ENCODE peak calls at places on chromosome 4, in ten cellular contexts. J, I, K, X, U, M, T, Z, P and E are unnamed samples.

GRCh38 chr4:152935661-152936445 is at the start of gene FHDC1:
- DNase-seq in J (peak), I (no peak), K (peak), X (peak), U (peak), M (no peak), T (no peak), Z (peak), P (no peak), E (no peak)

GRCh38 chr4:139568206-139568969 is 12.4 kb upstream of the SETD7 start:
- DNase-seq in J (no peak), I (no peak), K (no peak), X (no peak), U (peak), M (no peak), T (no peak), Z (no peak), P (no peak), E (no peak)

GRCh38 chr4:57023104-57023503 is 44.4 kb downstream of the POLR2B start:
- DNase-seq in J (no peak), I (no peak), K (no peak), X (no peak), U (no peak), M (peak), T (no peak), Z (no peak), P (no peak), E (no peak)

GRCh38 chr4:123904882-123905281 is 508.3 kb downstream of the SPRY1 start:
- DNase-seq in J (no peak), I (no peak), K (no peak), X (no peak), U (no peak), M (no peak), T (no peak), Z (no peak), P (no peak), E (no peak)

GRCh38 chr4:139129206-139129605 is 47.8 kb downstream of the ELF2 start:
- DNase-seq in J (no peak), I (no peak), K (no peak), X (no peak), U (no peak), M (no peak), T (no peak), Z (no peak), P (no peak), E (no peak)

GRCh38 chr4:100894339-100894870 is 376.6 kb upstream of the EMCN start:
- DNase-seq in J (no peak), I (no peak), K (no peak), X (no peak), U (no peak), M (no peak), T (no peak), Z (no peak), P (no peak), E (no peak)

GRCh38 chr4:182478475-182478874 is 235.3 kb downstream of the TENM3 start:
- DNase-seq in J (peak), I (no peak), K (no peak), X (no peak), U (peak), M (peak), T (no peak), Z (peak), P (no peak), E (no peak)

GRCh38 chr4:148284526-148285193 is 157.6 kb downstream of the NR3C2 start:
- DNase-seq in J (no peak), I (no peak), K (no peak), X (no peak), U (peak), M (peak), T (no peak), Z (no peak), P (no peak), E (no peak)

GRCh38 chr4:89753601-89754066 is 83.3 kb downstream of the SNCA start:
- DNase-seq in J (no peak), I (no peak), K (no peak), X (no peak), U (no peak), M (peak), T (no peak), Z (peak), P (no peak), E (no peak)

GRCh38 chr4:77393981-77394380 is 211.6 kb upstream of the CXCL13 start:
- DNase-seq in J (no peak), I (no peak), K (no peak), X (no peak), U (no peak), M (no peak), T (no peak), Z (no peak), P (no peak), E (no peak)
- TF ChIP-seq POLR2AphosphoS5 in J (no peak), I (no peak), K (no peak), X (no peak), U (no peak), M (no peak), T (no peak), Z (no peak), P (no peak), E (no peak)

GRCh38 chr4:53702334-53703266 is 111.3 kb upstream of the LNX1 start:
- DNase-seq in J (no peak), I (peak), K (peak), X (peak), U (peak), M (peak), T (peak), Z (no peak), P (peak), E (no peak)

GRCh38 chr4:53705972-53706371 is 114.7 kb upstream of the LNX1 start:
- DNase-seq in J (no peak), I (no peak), K (no peak), X (no peak), U (no peak), M (no peak), T (no peak), Z (no peak), P (no peak), E (no peak)

GRCh38 chr4:53704329-53704728 is 113.0 kb upstream of the LNX1 start:
- DNase-seq in J (no peak), I (no peak), K (no peak), X (no peak), U (no peak), M (no peak), T (no peak), Z (no peak), P (no peak), E (no peak)

GRCh38 chr4:53705151-53705764 is 114.0 kb upstream of the LNX1 start:
- DNase-seq in J (no peak), I (no peak), K (no peak), X (no peak), U (no peak), M (no peak), T (no peak), Z (no peak), P (peak), E (no peak)

DNA sequence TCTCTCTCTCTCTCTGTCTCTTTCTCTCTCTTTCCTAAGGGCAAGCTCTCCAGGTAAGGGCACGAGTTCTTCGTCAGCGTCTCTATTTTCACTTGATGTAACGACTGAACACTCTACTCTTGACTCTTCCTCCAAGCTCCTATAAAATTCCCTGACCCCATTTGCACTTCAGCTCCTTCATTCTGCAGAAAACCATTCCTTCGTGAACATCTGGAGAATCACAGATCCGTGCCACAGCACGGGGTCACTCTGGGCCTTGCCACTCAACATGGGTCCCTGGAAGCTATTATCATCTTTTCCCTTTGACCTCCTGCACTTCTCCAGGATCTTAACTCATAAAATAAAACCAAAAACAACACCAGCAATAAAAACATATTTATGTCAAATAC is 112.0 kb upstream of the LNX1 start:
- DNase-seq in J (no peak), I (no peak), K (no peak), X (no peak), U (no peak), M (no peak), T (no peak), Z (no peak), P (no peak), E (no peak)
- H3K27ac ChIP-seq in J (no peak), I (peak), K (peak), X (peak), U (no peak), M (peak), T (peak), Z (no peak), P (peak), E (no peak)

GRCh38 chr4:179125870-179126269 is 1683.6 kb upstream of the AGA start:
- DNase-seq in J (no peak), I (no peak), K (no peak), X (no peak), U (peak), M (no peak), T (no peak), Z (no peak), P (no peak), E (no peak)

GRCh38 chr4:179128299-179128698 is 1686.1 kb upstream of the AGA start:
- DNase-seq in J (no peak), I (no peak), K (no peak), X (no peak), U (no peak), M (no peak), T (no peak), Z (no peak), P (peak), E (no peak)

GRCh38 chr4:179123079-179123478 is 1680.8 kb upstream of the AGA start:
- DNase-seq in J (no peak), I (no peak), K (no peak), X (no peak), U (no peak), M (no peak), T (no peak), Z (no peak), P (no peak), E (no peak)

GRCh38 chr4:179124419-179124818 is 1682.2 kb upstream of the AGA start:
- DNase-seq in J (no peak), I (no peak), K (no peak), X (no peak), U (no peak), M (no peak), T (no peak), Z (no peak), P (no peak), E (no peak)

GRCh38 chr4:179124957-179125356 is 1682.7 kb upstream of the AGA start:
- DNase-seq in J (no peak), I (no peak), K (no peak), X (no peak), U (peak), M (no peak), T (no peak), Z (no peak), P (no peak), E (no peak)
- TF ChIP-seq POLR2AphosphoS5 in J (no peak), I (no peak), K (no peak), X (no peak), U (no peak), M (no peak), T (no peak), Z (no peak), P (no peak), E (no peak)

GRCh38 chr4:126136922-126137781 is 822.4 kb downstream of the FAT4 start:
- DNase-seq in J (no peak), I (no peak), K (no peak), X (no peak), U (no peak), M (no peak), T (no peak), Z (no peak), P (no peak), E (no peak)

DNA sequence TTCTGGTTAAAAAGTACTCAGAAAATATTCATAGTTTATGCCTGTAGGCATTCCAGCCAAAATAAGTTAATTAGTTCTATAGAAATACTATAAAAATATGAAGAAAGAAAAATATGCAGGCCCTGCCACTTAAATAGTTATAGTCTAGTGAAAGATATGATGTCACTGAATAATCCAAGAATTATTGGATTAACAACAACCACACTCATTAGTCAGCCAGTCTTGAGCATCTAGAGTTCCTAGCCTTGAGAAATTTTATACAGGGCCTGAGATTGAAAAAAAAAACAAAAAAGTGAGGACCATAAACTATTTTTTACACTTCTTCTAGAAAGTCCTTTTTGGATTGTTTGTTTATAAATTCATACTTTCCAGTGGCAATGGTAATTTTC is 823.0 kb downstream of the FAT4 start:
- DNase-seq in J (no peak), I (no peak), K (no peak), X (no peak), U (no peak), M (no peak), T (no peak), Z (no peak), P (no peak), E (no peak)
- H3K27ac ChIP-seq in J (no peak), I (no peak), K (no peak), X (no peak), U (no peak), M (no peak), T (no peak), Z (no peak), P (no peak), E (no peak)

GRCh38 chr4:38268108-38268507 is 307.9 kb downstream of the PTTG2 start:
- DNase-seq in J (no peak), I (no peak), K (no peak), X (no peak), U (no peak), M (no peak), T (no peak), Z (no peak), P (no peak), E (no peak)

GRCh38 chr4:38268837-38269236 is 308.6 kb downstream of the PTTG2 start:
- DNase-seq in J (no peak), I (no peak), K (no peak), X (no peak), U (no peak), M (no peak), T (no peak), Z (no peak), P (no peak), E (no peak)

GRCh38 chr4:38266616-38267015 is 306.4 kb downstream of the PTTG2 start:
- DNase-seq in J (peak), I (no peak), K (peak), X (no peak), U (no peak), M (peak), T (no peak), Z (peak), P (no peak), E (no peak)
- TF ChIP-seq POLR2AphosphoS5 in J (no peak), I (no peak), K (no peak), X (no peak), U (no peak), M (no peak), T (no peak), Z (no peak), P (no peak), E (no peak)

GRCh38 chr4:80016506-80016905 is 56.5 kb downstream of the ANTXR2 start:
- DNase-seq in J (no peak), I (no peak), K (no peak), X (no peak), U (no peak), M (no peak), T (no peak), Z (no peak), P (no peak), E (no peak)
- H3K27ac ChIP-seq in J (no peak), I (no peak), K (peak), X (no peak), U (no peak), M (no peak), T (no peak), Z (no peak), P (no peak), E (peak)

DNA sequence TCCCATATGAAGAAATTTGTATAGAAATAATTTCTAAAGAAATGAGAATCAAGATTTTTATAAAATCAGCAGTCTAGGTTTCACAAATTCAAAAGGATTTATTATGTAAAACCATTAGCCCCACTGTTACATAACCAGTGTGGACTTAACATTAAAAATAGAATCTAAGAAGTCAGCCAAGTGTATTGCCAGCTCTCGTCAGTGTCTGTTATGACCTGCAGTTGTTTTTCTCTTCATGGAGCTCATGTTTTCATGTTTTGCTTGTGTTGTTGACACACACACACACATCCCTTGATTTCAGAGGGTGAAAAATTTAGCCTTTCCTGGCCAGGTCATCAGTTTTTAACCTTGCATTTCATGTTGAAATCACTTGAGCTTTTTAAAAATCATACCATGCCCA is 39.5 kb downstream of the USP38 start:
- DNase-seq in J (no peak), I (no peak), K (no peak), X (no peak), U (no peak), M (no peak), T (no peak), Z (no peak), P (no peak), E (no peak)
- TF ChIP-seq POLR2AphosphoS5 in J (no peak), I (no peak), K (no peak), X (no peak), U (no peak), M (no peak), T (no peak), Z (no peak), P (no peak), E (no peak)

GRCh38 chr4:108163352-108163751 is 5.4 kb downstream of the LEF1 start:
- DNase-seq in J (no peak), I (no peak), K (no peak), X (no peak), U (no peak), M (no peak), T (no peak), Z (no peak), P (no peak), E (no peak)
- H3K27ac ChIP-seq in J (no peak), I (no peak), K (no peak), X (no peak), U (no peak), M (no peak), T (no peak), Z (no peak), P (no peak), E (no peak)